ENCODE peak calls at places on chromosome 14, in ten cellular contexts. One of them, this sample, is unnamed.
A peak's percentile ranks its signal among the peaks of the same experiment; 100 is the strongest.

GRCh38 chr14:22547309-22547947 is 41.6 kb downstream of the DAD1 start:
- DNase-seq in cardiac muscle cell: no peak
- DNase-seq in ovary: no peak
- DNase-seq in neural progenitor cell: no peak
- DNase-seq in uterus: no peak
- DNase-seq in Panc1: no peak
- DNase-seq in psoas muscle: no peak
- DNase-seq in choroid plexus epithelial cell: no peak
- DNase-seq in fibroblast of mammary gland: no peak
- DNase-seq in mammary epithelial cell: no peak
- DNase-seq in this sample: no peak

GRCh38 chr14:26424537-26424936 is 173.3 kb downstream of the NOVA1 start:
- DNase-seq in mammary epithelial cell: no peak
- DNase-seq in cardiac muscle cell: no peak
- DNase-seq in choroid plexus epithelial cell: no peak
- DNase-seq in ovary: no peak
- DNase-seq in psoas muscle: no peak
- DNase-seq in neural progenitor cell: no peak
- DNase-seq in fibroblast of mammary gland: no peak
- DNase-seq in Panc1: no peak
- DNase-seq in uterus: no peak
- DNase-seq in this sample: no peak

GRCh38 chr14:23183479-23183878 is at the start of gene SLC7A8:
- DNase-seq in fibroblast of mammary gland: no peak
- DNase-seq in neural progenitor cell: peak; percentile 85
- DNase-seq in uterus: peak; percentile 94
- DNase-seq in Panc1: no peak
- DNase-seq in ovary: peak; percentile 89
- DNase-seq in mammary epithelial cell: no peak
- DNase-seq in cardiac muscle cell: peak; percentile 66
- DNase-seq in choroid plexus epithelial cell: no peak
- DNase-seq in psoas muscle: peak; percentile 30
- DNase-seq in this sample: peak; percentile 10

GRCh38 chr14:106848330-106849121 is 1322.1 kb downstream of the TMEM121 start:
- DNase-seq in psoas muscle: no peak
- DNase-seq in ovary: peak; percentile 61
- DNase-seq in neural progenitor cell: no peak
- DNase-seq in fibroblast of mammary gland: peak; percentile 24
- DNase-seq in cardiac muscle cell: no peak
- DNase-seq in Panc1: no peak
- DNase-seq in choroid plexus epithelial cell: no peak
- DNase-seq in uterus: peak; percentile 31
- DNase-seq in mammary epithelial cell: peak; percentile 85
- DNase-seq in this sample: no peak

GRCh38 chr14:89427426-89428162 is 10.6 kb upstream of the FOXN3 start:
- DNase-seq in Panc1: no peak
- DNase-seq in fibroblast of mammary gland: peak; percentile 59
- DNase-seq in choroid plexus epithelial cell: no peak
- DNase-seq in uterus: peak; percentile 32
- DNase-seq in psoas muscle: no peak
- DNase-seq in mammary epithelial cell: no peak
- DNase-seq in cardiac muscle cell: no peak
- DNase-seq in neural progenitor cell: no peak
- DNase-seq in ovary: no peak
- DNase-seq in this sample: no peak

GRCh38 chr14:24943024-24943423 is 106.9 kb downstream of the STXBP6 start:
- DNase-seq in ovary: no peak
- DNase-seq in neural progenitor cell: peak; percentile 49
- DNase-seq in Panc1: no peak
- DNase-seq in psoas muscle: peak; percentile 59
- DNase-seq in cardiac muscle cell: no peak
- DNase-seq in uterus: peak; percentile 47
- DNase-seq in mammary epithelial cell: no peak
- DNase-seq in choroid plexus epithelial cell: no peak
- DNase-seq in fibroblast of mammary gland: peak; percentile 77
- DNase-seq in this sample: no peak

GRCh38 chr14:24630872-24631477 is 3.0 kb downstream of the GZMB start:
- DNase-seq in uterus: no peak
- DNase-seq in Panc1: no peak
- DNase-seq in neural progenitor cell: no peak
- DNase-seq in fibroblast of mammary gland: peak; percentile 49
- DNase-seq in mammary epithelial cell: peak; percentile 53
- DNase-seq in psoas muscle: no peak
- DNase-seq in choroid plexus epithelial cell: peak; percentile 5
- DNase-seq in ovary: no peak
- DNase-seq in cardiac muscle cell: no peak
- DNase-seq in this sample: no peak

GRCh38 chr14:104377256-104377655 is 202.3 kb upstream of the C14orf180 start:
- DNase-seq in neural progenitor cell: no peak
- DNase-seq in fibroblast of mammary gland: no peak
- DNase-seq in Panc1: no peak
- DNase-seq in cardiac muscle cell: no peak
- DNase-seq in ovary: no peak
- DNase-seq in choroid plexus epithelial cell: no peak
- DNase-seq in psoas muscle: no peak
- DNase-seq in mammary epithelial cell: no peak
- DNase-seq in uterus: no peak
- DNase-seq in this sample: no peak

GRCh38 chr14:39090548-39091111 is 12.4 kb downstream of the SEC23A start:
- DNase-seq in fibroblast of mammary gland: no peak
- DNase-seq in neural progenitor cell: no peak
- DNase-seq in ovary: no peak
- DNase-seq in mammary epithelial cell: no peak
- DNase-seq in uterus: no peak
- DNase-seq in cardiac muscle cell: no peak
- DNase-seq in choroid plexus epithelial cell: no peak
- DNase-seq in Panc1: no peak
- DNase-seq in psoas muscle: no peak
- DNase-seq in this sample: no peak

GRCh38 chr14:77151245-77151644 is 9.7 kb upstream of the ZDHHC22 start:
- DNase-seq in choroid plexus epithelial cell: peak; percentile 28
- DNase-seq in ovary: no peak
- DNase-seq in cardiac muscle cell: peak; percentile 43
- DNase-seq in neural progenitor cell: peak; percentile 67
- DNase-seq in Panc1: no peak
- DNase-seq in fibroblast of mammary gland: peak; percentile 8
- DNase-seq in psoas muscle: no peak
- DNase-seq in mammary epithelial cell: no peak
- DNase-seq in uterus: no peak
- DNase-seq in this sample: no peak

GRCh38 chr14:30191639-30192279 is 264.1 kb upstream of the PRKD1 start:
- DNase-seq in cardiac muscle cell: no peak
- DNase-seq in psoas muscle: no peak
- DNase-seq in ovary: no peak
- DNase-seq in fibroblast of mammary gland: peak; percentile 36
- DNase-seq in neural progenitor cell: no peak
- DNase-seq in Panc1: no peak
- DNase-seq in choroid plexus epithelial cell: peak; percentile 16
- DNase-seq in uterus: no peak
- DNase-seq in mammary epithelial cell: no peak
- DNase-seq in this sample: no peak

GRCh38 chr14:88868558-88869159 is 44.2 kb downstream of the TTC8 start:
- DNase-seq in choroid plexus epithelial cell: peak; percentile 52
- DNase-seq in ovary: no peak
- DNase-seq in cardiac muscle cell: peak; percentile 8
- DNase-seq in Panc1: no peak
- DNase-seq in mammary epithelial cell: peak; percentile 39
- DNase-seq in psoas muscle: no peak
- DNase-seq in fibroblast of mammary gland: peak; percentile 38
- DNase-seq in uterus: no peak
- DNase-seq in neural progenitor cell: no peak
- DNase-seq in this sample: peak; percentile 21

GRCh38 chr14:90778468-90779255 is 37.6 kb downstream of the TTC7B start:
- DNase-seq in Panc1: no peak
- DNase-seq in mammary epithelial cell: no peak
- DNase-seq in psoas muscle: no peak
- DNase-seq in choroid plexus epithelial cell: no peak
- DNase-seq in fibroblast of mammary gland: no peak
- DNase-seq in ovary: no peak
- DNase-seq in neural progenitor cell: no peak
- DNase-seq in cardiac muscle cell: no peak
- DNase-seq in uterus: no peak
- DNase-seq in this sample: no peak

GRCh38 chr14:42090122-42090521 is 483.4 kb downstream of the LRFN5 start:
- DNase-seq in Panc1: no peak
- DNase-seq in uterus: no peak
- DNase-seq in choroid plexus epithelial cell: no peak
- DNase-seq in ovary: no peak
- DNase-seq in neural progenitor cell: no peak
- DNase-seq in mammary epithelial cell: no peak
- DNase-seq in fibroblast of mammary gland: peak; percentile 8
- DNase-seq in psoas muscle: no peak
- DNase-seq in cardiac muscle cell: no peak
- DNase-seq in this sample: no peak

GRCh38 chr14:104827173-104828055 is 26.5 kb downstream of the ZBTB42 start:
- DNase-seq in psoas muscle: no peak
- DNase-seq in mammary epithelial cell: peak; percentile 20
- DNase-seq in uterus: peak; percentile 40
- DNase-seq in ovary: no peak
- DNase-seq in neural progenitor cell: peak; percentile 90
- DNase-seq in fibroblast of mammary gland: peak; percentile 26
- DNase-seq in Panc1: no peak
- DNase-seq in cardiac muscle cell: peak; percentile 92
- DNase-seq in choroid plexus epithelial cell: peak; percentile 50
- DNase-seq in this sample: peak; percentile 39

GRCh38 chr14:104726600-104727451 is 2.8 kb downstream of the ADSS1 start:
- DNase-seq in cardiac muscle cell: no peak
- DNase-seq in ovary: no peak
- DNase-seq in fibroblast of mammary gland: no peak
- DNase-seq in neural progenitor cell: no peak
- DNase-seq in psoas muscle: no peak
- DNase-seq in choroid plexus epithelial cell: no peak
- DNase-seq in Panc1: no peak
- DNase-seq in uterus: no peak
- DNase-seq in mammary epithelial cell: no peak
- DNase-seq in this sample: no peak

GRCh38 chr14:58414845-58415244 is 12.5 kb downstream of the TIMM9 start:
- DNase-seq in psoas muscle: no peak
- DNase-seq in choroid plexus epithelial cell: no peak
- DNase-seq in neural progenitor cell: no peak
- DNase-seq in ovary: no peak
- DNase-seq in uterus: no peak
- DNase-seq in mammary epithelial cell: no peak
- DNase-seq in Panc1: no peak
- DNase-seq in fibroblast of mammary gland: no peak
- DNase-seq in cardiac muscle cell: no peak
- DNase-seq in this sample: no peak
- TF ChIP-seq CTCF in psoas muscle: no peak
- TF ChIP-seq CTCF in choroid plexus epithelial cell: no peak
- TF ChIP-seq CTCF in neural progenitor cell: no peak
- TF ChIP-seq CTCF in ovary: no peak
- TF ChIP-seq CTCF in uterus: no peak
- TF ChIP-seq CTCF in mammary epithelial cell: no peak
- TF ChIP-seq CTCF in Panc1: no peak
- TF ChIP-seq CTCF in fibroblast of mammary gland: no peak
- TF ChIP-seq CTCF in cardiac muscle cell: no peak
- TF ChIP-seq CTCF in this sample: no peak

DNA sequence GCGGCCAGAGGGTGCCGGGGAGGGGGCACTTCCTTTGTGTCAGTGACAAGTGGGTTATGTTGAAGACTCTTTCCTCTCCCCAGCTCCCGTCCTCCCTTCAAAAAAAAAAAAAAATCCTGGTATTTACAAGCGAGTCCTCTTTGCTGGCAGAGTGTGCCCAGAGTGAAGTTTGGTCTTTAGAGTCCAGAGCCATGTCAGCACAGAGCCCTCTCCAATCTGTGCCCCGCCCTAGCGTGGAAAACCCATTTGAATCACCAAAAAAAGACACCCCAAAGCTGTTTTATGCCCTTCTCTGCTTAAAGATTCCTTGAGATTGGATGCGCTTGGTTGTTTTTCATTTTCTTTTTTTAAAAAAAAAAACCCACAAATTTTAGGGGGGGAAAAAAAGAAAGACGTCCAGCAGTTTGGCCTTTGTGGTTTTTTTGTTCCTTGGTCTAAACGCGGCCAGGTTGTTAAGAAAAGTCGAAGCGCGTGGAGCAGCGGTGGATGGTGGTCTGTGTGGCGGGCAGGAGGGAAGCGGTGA is 3.3 kb downstream of the NKX2-1 start:
- DNase-seq in ovary: no peak
- DNase-seq in fibroblast of mammary gland: no peak
- DNase-seq in uterus: no peak
- DNase-seq in Panc1: no peak
- DNase-seq in choroid plexus epithelial cell: no peak
- DNase-seq in neural progenitor cell: no peak
- DNase-seq in mammary epithelial cell: no peak
- DNase-seq in cardiac muscle cell: no peak
- DNase-seq in psoas muscle: no peak
- DNase-seq in this sample: no peak
- H3K4me3 ChIP-seq in ovary: no peak overlapping the region
- H3K4me3 ChIP-seq in fibroblast of mammary gland: no peak overlapping the region
- H3K4me3 ChIP-seq in uterus: no peak overlapping the region
- H3K4me3 ChIP-seq in Panc1: no peak overlapping the region
- H3K4me3 ChIP-seq in choroid plexus epithelial cell: no peak overlapping the region
- H3K4me3 ChIP-seq in neural progenitor cell: no peak overlapping the region
- H3K4me3 ChIP-seq in mammary epithelial cell: no peak overlapping the region
- H3K4me3 ChIP-seq in cardiac muscle cell: no peak overlapping the region
- H3K4me3 ChIP-seq in psoas muscle: peak overlapping the region; percentile 55
- H3K4me3 ChIP-seq in this sample: no peak overlapping the region

GRCh38 chr14:45610303-45610702 is 357.3 kb upstream of the MIS18BP1 start:
- DNase-seq in neural progenitor cell: peak; percentile 39
- DNase-seq in uterus: no peak
- DNase-seq in fibroblast of mammary gland: peak; percentile 9
- DNase-seq in choroid plexus epithelial cell: peak; percentile 39
- DNase-seq in cardiac muscle cell: peak; percentile 24
- DNase-seq in mammary epithelial cell: peak; percentile 33
- DNase-seq in ovary: no peak
- DNase-seq in psoas muscle: no peak
- DNase-seq in Panc1: no peak
- DNase-seq in this sample: peak; percentile 26
- TF ChIP-seq CTCF in neural progenitor cell: peak; percentile 51
- TF ChIP-seq CTCF in uterus: peak; percentile 21
- TF ChIP-seq CTCF in fibroblast of mammary gland: peak; percentile 17
- TF ChIP-seq CTCF in choroid plexus epithelial cell: peak; percentile 46
- TF ChIP-seq CTCF in cardiac muscle cell: no peak
- TF ChIP-seq CTCF in mammary epithelial cell: peak; percentile 45
- TF ChIP-seq CTCF in ovary: no peak
- TF ChIP-seq CTCF in psoas muscle: no peak
- TF ChIP-seq CTCF in Panc1: peak; percentile 12
- TF ChIP-seq CTCF in this sample: peak; percentile 44

GRCh38 chr14:65462411-65462810 is 49.9 kb downstream of the FUT8 start:
- DNase-seq in ovary: no peak
- DNase-seq in mammary epithelial cell: peak; percentile 90
- DNase-seq in fibroblast of mammary gland: peak; percentile 51
- DNase-seq in choroid plexus epithelial cell: peak; percentile 79
- DNase-seq in cardiac muscle cell: no peak
- DNase-seq in psoas muscle: no peak
- DNase-seq in Panc1: no peak
- DNase-seq in neural progenitor cell: no peak
- DNase-seq in uterus: no peak
- DNase-seq in this sample: peak; percentile 84

GRCh38 chr14:65456247-65456646 is 43.7 kb downstream of the FUT8 start:
- DNase-seq in fibroblast of mammary gland: no peak
- DNase-seq in Panc1: no peak
- DNase-seq in cardiac muscle cell: no peak
- DNase-seq in neural progenitor cell: no peak
- DNase-seq in choroid plexus epithelial cell: no peak
- DNase-seq in uterus: no peak
- DNase-seq in mammary epithelial cell: no peak
- DNase-seq in ovary: no peak
- DNase-seq in psoas muscle: no peak
- DNase-seq in this sample: no peak

GRCh38 chr14:65465584-65465983 is 53.1 kb downstream of the FUT8 start:
- DNase-seq in fibroblast of mammary gland: no peak
- DNase-seq in cardiac muscle cell: no peak
- DNase-seq in neural progenitor cell: no peak
- DNase-seq in mammary epithelial cell: no peak
- DNase-seq in ovary: no peak
- DNase-seq in choroid plexus epithelial cell: no peak
- DNase-seq in psoas muscle: no peak
- DNase-seq in Panc1: no peak
- DNase-seq in uterus: no peak
- DNase-seq in this sample: no peak

GRCh38 chr14:65461730-65462129 is 49.2 kb downstream of the FUT8 start:
- DNase-seq in Panc1: no peak
- DNase-seq in uterus: no peak
- DNase-seq in choroid plexus epithelial cell: no peak
- DNase-seq in neural progenitor cell: no peak
- DNase-seq in fibroblast of mammary gland: peak; percentile 34
- DNase-seq in psoas muscle: no peak
- DNase-seq in ovary: no peak
- DNase-seq in mammary epithelial cell: no peak
- DNase-seq in cardiac muscle cell: no peak
- DNase-seq in this sample: peak; percentile 28
- H3K4me3 ChIP-seq in Panc1: no peak overlapping the region
- H3K4me3 ChIP-seq in uterus: no peak overlapping the region
- H3K4me3 ChIP-seq in choroid plexus epithelial cell: no peak overlapping the region
- H3K4me3 ChIP-seq in neural progenitor cell: no peak overlapping the region
- H3K4me3 ChIP-seq in fibroblast of mammary gland: no peak overlapping the region
- H3K4me3 ChIP-seq in psoas muscle: no peak overlapping the region
- H3K4me3 ChIP-seq in ovary: no peak overlapping the region
- H3K4me3 ChIP-seq in mammary epithelial cell: no peak overlapping the region
- H3K4me3 ChIP-seq in cardiac muscle cell: no peak overlapping the region
- H3K4me3 ChIP-seq in this sample: no peak overlapping the region

This sample was measured in astrocyte of the spinal cord.